ENCODE peak calls at places on chromosomes 13 and 19, in four cellular contexts. O is GM12878, M is K562, Z is HepG2. K is an unnamed sample.

GRCh38 chr13:109370486-109370885 is 415.9 kb downstream of the IRS2 start:
- DNase-seq in O (no peak), M (no peak), Z (no peak), K (no peak)

GRCh38 chr19:49205114-49205513 is 47.5 kb downstream of the TRPM4 start:
- DNase-seq in O (no peak), M (no peak), Z (no peak), K (no peak)

GRCh38 chr13:67383358-67383757 is 153.2 kb upstream of the PCDH9 start:
- DNase-seq in O (no peak), M (no peak), Z (peak), K (no peak)

GRCh38 chr19:50710094-50710493 is 9.5 kb downstream of the SHANK1 start:
- DNase-seq in O (no peak), M (no peak), Z (no peak), K (no peak)

GRCh38 chr19:778910-779653 is 18.2 kb upstream of the PTBP1 start:
- DNase-seq in O (no peak), M (no peak), Z (peak), K (no peak)

GRCh38 chr13:24452044-24452443 is 60.5 kb downstream of the PARP4 start:
- DNase-seq in O (no peak), M (no peak), Z (no peak), K (no peak)

GRCh38 chr19:48676887-48677286 is 4.1 kb upstream of the NTN5 start:
- DNase-seq in O (no peak), M (no peak), Z (no peak), K (no peak)

GRCh38 chr13:103056008-103056407 is 10.2 kb downstream of the SLC10A2 start:
- DNase-seq in O (no peak), M (no peak), Z (no peak), K (no peak)

GRCh38 chr19:4722671-4723464 is 774 bp downstream of the DPP9 start:
- DNase-seq in O (no peak), M (no peak), Z (no peak), K (no peak)

GRCh38 chr19:33890569-33890968 is 93.9 kb downstream of the KCTD15 start:
- DNase-seq in O (no peak), M (no peak), Z (no peak), K (no peak)

GRCh38 chr13:97194473-97194872 is 27.7 kb upstream of the MBNL2 start:
- DNase-seq in O (no peak), M (peak), Z (no peak), K (no peak)

GRCh38 chr13:78121459-78122348 is 203.1 kb upstream of the EDNRB start:
- DNase-seq in O (peak), M (peak), Z (peak), K (peak)

GRCh38 chr13:94195715-94196114 is 283.8 kb downstream of the DCT start:
- DNase-seq in O (no peak), M (no peak), Z (no peak), K (no peak)

GRCh38 chr13:37209621-37210020 is 104.2 kb upstream of the CSNK1A1L start:
- DNase-seq in O (no peak), M (no peak), Z (no peak), K (no peak)

GRCh38 chr13:95083758-95084157 is 217.5 kb downstream of the ABCC4 start:
- DNase-seq in O (no peak), M (no peak), Z (no peak), K (no peak)

GRCh38 chr13:113337976-113338375 is 26.0 kb downstream of the GRTP1 start:
- DNase-seq in O (no peak), M (no peak), Z (no peak), K (no peak)

GRCh38 chr19:5974721-5975387 is 3.1 kb downstream of the RANBP3 start:
- DNase-seq in O (peak), M (no peak), Z (peak), K (no peak)

GRCh38 chr13:24228852-24229458 is 68.4 kb downstream of the SPATA13 start:
- DNase-seq in O (no peak), M (peak), Z (peak), K (peak)

GRCh38 chr19:9032136-9032626 is 22.0 kb upstream of the MUC16 start:
- DNase-seq in O (no peak), M (no peak), Z (no peak), K (no peak)

GRCh38 chr13:97266328-97266727 is 44.2 kb downstream of the MBNL2 start:
- DNase-seq in O (no peak), M (no peak), Z (no peak), K (peak)

GRCh38 chr19:51018745-51019543 is 565 bp downstream of the KLK10 start:
- DNase-seq in O (no peak), M (no peak), Z (no peak), K (peak)

GRCh38 chr19:17026041-17026658 is 460 bp downstream of the CPAMD8 start:
- DNase-seq in O (no peak), M (no peak), Z (no peak), K (no peak)

GRCh38 chr19:29819986-29820385 is 8.2 kb downstream of the CCNE1 start:
- DNase-seq in O (no peak), M (no peak), Z (no peak), K (no peak)

GRCh38 chr19:6092329-6093286 is 17.7 kb downstream of the RFX2 start:
- DNase-seq in O (no peak), M (peak), Z (peak), K (peak)

GRCh38 chr19:1417145-1417544 is 9.8 kb downstream of the DAZAP1 start:
- DNase-seq in O (no peak), M (no peak), Z (no peak), K (no peak)

GRCh38 chr13:78040431-78040830 is 121.8 kb upstream of the EDNRB start:
- DNase-seq in O (no peak), M (no peak), Z (no peak), K (no peak)

GRCh38 chr13:97222934-97223710 is 989 bp downstream of the MBNL2 start:
- DNase-seq in O (no peak), M (no peak), Z (no peak), K (no peak)

GRCh38 chr13:101917833-101918755 is 465.6 kb downstream of the ITGBL1 start:
- DNase-seq in O (no peak), M (no peak), Z (no peak), K (peak)

GRCh38 chr19:1357695-1358094 is 26.0 kb upstream of the NDUFS7 start:
- DNase-seq in O (no peak), M (no peak), Z (no peak), K (no peak)

GRCh38 chr19:41914906-41915247 is 13.4 kb downstream of the ERFL start:
- DNase-seq in O (no peak), M (no peak), Z (no peak), K (no peak)

GRCh38 chr13:26186141-26186870 is 35.8 kb downstream of the RNF6 start:
- DNase-seq in O (peak), M (peak), Z (peak), K (peak)

GRCh38 chr13:84431646-84432045 is 549.4 kb upstream of the SLITRK1 start:
- DNase-seq in O (no peak), M (no peak), Z (no peak), K (no peak)

GRCh38 chr13:40452741-40453665 is 213.4 kb downstream of the FOXO1 start:
- DNase-seq in O (no peak), M (no peak), Z (peak), K (no peak)

GRCh38 chr19:9531933-9532332 is 6.5 kb downstream of the ZNF426 start:
- DNase-seq in O (no peak), M (no peak), Z (peak), K (no peak)

GRCh38 chr13:67096418-67096817 is 133.7 kb downstream of the PCDH9 start:
- DNase-seq in O (no peak), M (no peak), Z (no peak), K (no peak)

GRCh38 chr13:31905896-31906295 is 125.7 kb upstream of the FRY start:
- DNase-seq in O (no peak), M (no peak), Z (no peak), K (no peak)

GRCh38 chr19:18941628-18942354 is 774 bp upstream of the HOMER3 start:
- DNase-seq in O (no peak), M (no peak), Z (peak), K (peak)

GRCh38 chr19:850221-850978 is 1.7 kb upstream of the ELANE start:
- DNase-seq in O (no peak), M (peak), Z (no peak), K (peak)

GRCh38 chr19:3442487-3443071 is 37.7 kb downstream of the SMIM24 start:
- DNase-seq in O (no peak), M (no peak), Z (no peak), K (no peak)

GRCh38 chr19:27955484-27955883 is 1257.5 kb downstream of the UQCRFS1 start:
- DNase-seq in O (no peak), M (no peak), Z (no peak), K (no peak)
- TF ChIP-seq CBFB in O (no peak), M (no peak), Z (no peak), K (no peak)

GRCh38 chr19:11091343-11092153 is 2.3 kb downstream of the LDLR start:
- DNase-seq in O (no peak), M (no peak), Z (peak), K (no peak)
- TF ChIP-seq SP1 in O (no peak), M (no peak), Z (no peak), K (no peak)

DNA sequence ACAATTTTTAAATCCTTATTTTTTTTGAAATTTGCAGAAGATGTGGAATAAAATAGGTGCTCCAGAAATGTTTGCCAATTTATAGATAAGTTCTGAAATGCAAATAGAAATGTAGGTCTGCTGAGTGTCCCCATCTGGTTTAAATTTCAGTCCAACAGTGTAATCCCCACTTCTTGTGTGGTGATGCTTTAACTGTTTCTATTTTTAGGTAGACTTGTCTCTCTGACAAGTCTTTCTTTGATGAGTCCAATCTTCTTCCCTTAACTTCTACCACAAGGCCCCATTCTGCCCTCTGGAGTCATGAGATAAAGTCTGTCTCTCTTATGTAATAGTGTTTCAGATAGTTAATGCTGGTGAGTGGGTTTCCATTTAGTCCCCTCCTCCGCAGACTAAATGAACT is 390.4 kb downstream of the RFC3 start:
- DNase-seq in O (no peak), M (no peak), Z (no peak), K (no peak)
- TF ChIP-seq CBFB in O (no peak), M (no peak), Z (no peak), K (no peak)

GRCh38 chr19:7554565-7554964 is 19.0 kb downstream of the PNPLA6 start:
- DNase-seq in O (no peak), M (no peak), Z (no peak), K (no peak)

GRCh38 chr19:7556696-7557315 is 21.3 kb downstream of the PNPLA6 start:
- DNase-seq in O (no peak), M (no peak), Z (no peak), K (no peak)

GRCh38 chr19:7558667-7559066 is 23.1 kb downstream of the PNPLA6 start:
- DNase-seq in O (no peak), M (no peak), Z (no peak), K (no peak)

GRCh38 chr19:7552781-7553180 is 17.3 kb downstream of the PNPLA6 start:
- DNase-seq in O (no peak), M (no peak), Z (no peak), K (no peak)

DNA sequence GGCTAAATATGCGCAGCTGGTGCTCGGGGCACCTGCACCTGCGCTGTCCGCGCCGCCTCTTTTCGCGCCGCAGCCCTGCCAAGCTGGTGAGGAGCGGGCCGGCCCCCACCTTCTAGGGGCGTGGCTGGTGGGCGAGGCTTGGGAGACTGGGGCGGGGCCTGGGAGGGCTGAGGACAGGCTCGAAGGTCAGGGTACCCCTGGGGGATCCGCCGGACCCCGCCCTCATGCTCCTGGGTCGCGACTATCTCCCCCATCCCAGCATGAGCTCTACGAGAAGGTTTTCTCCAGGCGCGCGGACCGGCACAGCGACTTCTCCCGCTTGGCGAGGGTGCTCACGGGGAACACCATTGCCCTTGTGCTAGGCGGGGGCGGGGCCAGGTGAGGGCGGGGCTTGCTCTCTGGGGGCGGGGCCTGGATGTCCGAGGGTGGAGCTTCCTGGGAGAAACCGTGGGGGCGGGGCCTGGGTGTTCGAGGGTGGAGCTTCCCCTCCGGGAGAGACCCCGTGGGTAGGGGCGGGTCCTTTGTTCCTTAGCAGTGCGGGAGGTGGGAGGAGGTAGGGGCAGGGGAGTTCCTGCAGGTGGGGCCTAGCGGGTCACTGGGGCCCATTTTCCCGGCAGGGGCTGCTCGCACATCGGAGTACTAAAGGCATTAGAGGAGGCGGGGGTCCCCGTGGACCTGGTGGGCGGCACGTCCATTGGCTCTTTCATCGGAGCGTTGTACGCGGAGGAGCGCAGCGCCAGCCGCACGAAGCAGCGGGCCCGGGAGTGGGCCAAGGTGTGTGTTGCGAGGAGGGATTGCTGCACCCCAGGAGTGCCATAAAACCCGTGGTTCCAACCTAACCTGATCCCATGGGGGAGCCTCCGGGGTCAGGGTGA is 19.7 kb downstream of the PNPLA6 start:
- DNase-seq in O (no peak), M (peak), Z (no peak), K (peak)
- TF ChIP-seq SP1 in O (no peak), M (no peak), Z (no peak), K (peak)

DNA sequence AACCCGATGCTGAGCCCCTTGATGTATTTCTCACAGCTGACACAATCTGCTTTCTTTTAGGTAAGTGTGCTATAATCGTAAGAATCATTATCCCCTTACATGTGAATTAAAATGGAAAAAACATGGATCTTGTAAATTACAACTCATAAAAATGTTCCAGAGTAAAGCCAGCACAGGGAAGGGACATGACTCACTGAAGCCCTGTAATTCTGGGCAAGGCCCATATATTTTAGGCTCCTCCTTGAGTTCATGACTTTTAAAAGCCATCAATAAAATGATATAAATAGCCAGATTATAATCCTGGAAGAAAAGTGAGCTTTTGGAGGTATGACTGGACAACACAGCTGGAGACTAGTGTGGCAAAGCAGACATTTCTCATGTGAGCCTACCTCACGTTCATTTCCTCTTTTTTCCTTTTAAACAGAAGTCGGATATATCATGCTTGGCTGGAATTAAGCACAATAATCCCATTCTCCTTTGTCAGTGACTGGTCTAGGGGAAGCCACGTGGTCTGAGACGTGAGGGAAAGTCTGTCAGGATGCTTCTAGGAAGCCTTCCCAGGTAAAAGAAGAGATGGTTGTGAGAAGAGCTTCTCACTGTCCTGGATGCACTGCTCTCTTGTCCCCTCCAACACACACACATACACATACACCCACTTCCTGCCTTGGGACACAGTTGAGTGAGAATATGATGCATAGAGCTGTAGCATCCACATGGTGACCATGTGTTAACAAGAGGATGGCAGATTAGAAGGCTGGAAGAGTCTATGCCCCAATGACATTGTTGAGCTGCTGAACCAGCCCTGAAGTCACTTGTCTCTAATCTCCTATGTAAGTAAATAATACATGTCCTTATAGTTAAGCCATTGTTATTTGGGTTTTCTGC is 165.4 kb downstream of the RGCC start:
- DNase-seq in O (no peak), M (no peak), Z (no peak), K (no peak)
- TF ChIP-seq CBFB in O (no peak), M (no peak), Z (no peak), K (no peak)